ENCODE peak calls at places on chromosomes 7 and 10, in seven cellular contexts. K, X, C, H, I, R and A are unnamed samples.

GRCh38 chr10:49135575-49136313 is 1.9 kb upstream of the FAM170B start:
- DNase-seq in K (no peak), X (peak), C (no peak), H (no peak), I (peak), R (no peak), A (no peak)

GRCh38 chr10:92822964-92823363 is 25.4 kb upstream of the EXOC6 start:
- DNase-seq in K (no peak), X (no peak), C (no peak), H (no peak), I (peak), R (no peak), A (no peak)

GRCh38 chr10:30182191-30183075 is 123.0 kb upstream of the JCAD start:
- DNase-seq in K (peak), X (peak), C (no peak), H (no peak), I (peak), R (peak), A (no peak)

GRCh38 chr7:32890010-32890552 is 1.5 kb downstream of the KBTBD2 start:
- DNase-seq in K (no peak), X (peak), C (no peak), H (no peak), I (peak), R (no peak), A (no peak)

GRCh38 chr10:73759512-73760115 is 15.4 kb downstream of the SEC24C start:
- DNase-seq in K (no peak), X (no peak), C (no peak), H (no peak), I (no peak), R (no peak), A (peak)

GRCh38 chr7:149620961-149621360 is 123.4 kb upstream of the ZNF746 start:
- DNase-seq in K (no peak), X (no peak), C (no peak), H (no peak), I (no peak), R (no peak), A (no peak)

GRCh38 chr10:637771-638195 is 51.7 kb downstream of the DIP2C start:
- DNase-seq in K (no peak), X (no peak), C (no peak), H (no peak), I (no peak), R (no peak), A (no peak)

GRCh38 chr7:115838829-115839228 is 191.7 kb downstream of the TFEC start:
- DNase-seq in K (peak), X (peak), C (no peak), H (no peak), I (peak), R (no peak), A (no peak)

GRCh38 chr7:130180571-130180971 is 24.6 kb downstream of the TMEM209 start:
- DNase-seq in K (no peak), X (peak), C (no peak), H (no peak), I (no peak), R (no peak), A (no peak)

GRCh38 chr10:3074985-3075600 is 7.7 kb downstream of the PFKP start:
- DNase-seq in K (no peak), X (no peak), C (no peak), H (no peak), I (no peak), R (no peak), A (no peak)

GRCh38 chr7:47792521-47793121 is 155.6 kb downstream of the PKD1L1 start:
- DNase-seq in K (no peak), X (peak), C (no peak), H (no peak), I (no peak), R (no peak), A (no peak)

GRCh38 chr7:47794016-47794415 is 154.2 kb downstream of the PKD1L1 start:
- DNase-seq in K (no peak), X (no peak), C (no peak), H (no peak), I (no peak), R (no peak), A (no peak)

GRCh38 chr7:47795631-47796030 is 152.6 kb downstream of the PKD1L1 start:
- DNase-seq in K (peak), X (peak), C (no peak), H (no peak), I (peak), R (no peak), A (no peak)

GRCh38 chr7:47799529-47799928 is 148.7 kb downstream of the PKD1L1 start:
- DNase-seq in K (no peak), X (no peak), C (no peak), H (no peak), I (no peak), R (no peak), A (no peak)

DNA sequence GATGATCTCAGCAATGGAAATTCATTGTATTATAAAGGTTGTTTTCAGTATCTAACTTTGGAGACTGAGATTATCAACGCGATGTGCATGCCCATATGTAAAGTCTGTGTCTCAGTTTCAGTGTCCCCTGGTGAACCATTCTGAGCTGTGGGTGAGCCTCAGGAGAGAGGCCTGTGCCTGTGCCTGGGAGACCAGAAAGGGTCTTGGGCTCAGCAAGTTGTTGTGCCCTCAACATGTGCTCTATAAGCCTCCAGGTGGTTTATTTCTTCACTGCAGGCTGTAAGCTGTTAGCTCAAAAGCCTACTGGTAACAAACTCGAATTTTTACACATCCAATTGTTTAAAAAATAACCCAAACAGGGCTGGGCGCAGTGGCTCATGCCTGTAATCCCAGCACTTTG is 151.9 kb downstream of the PKD1L1 start:
- DNase-seq in K (no peak), X (peak), C (no peak), H (no peak), I (no peak), R (no peak), A (no peak)
- H3K4me3 ChIP-seq in K (no peak), X (peak), C (no peak), H (no peak), I (no peak), R (no peak), A (no peak)

DNA sequence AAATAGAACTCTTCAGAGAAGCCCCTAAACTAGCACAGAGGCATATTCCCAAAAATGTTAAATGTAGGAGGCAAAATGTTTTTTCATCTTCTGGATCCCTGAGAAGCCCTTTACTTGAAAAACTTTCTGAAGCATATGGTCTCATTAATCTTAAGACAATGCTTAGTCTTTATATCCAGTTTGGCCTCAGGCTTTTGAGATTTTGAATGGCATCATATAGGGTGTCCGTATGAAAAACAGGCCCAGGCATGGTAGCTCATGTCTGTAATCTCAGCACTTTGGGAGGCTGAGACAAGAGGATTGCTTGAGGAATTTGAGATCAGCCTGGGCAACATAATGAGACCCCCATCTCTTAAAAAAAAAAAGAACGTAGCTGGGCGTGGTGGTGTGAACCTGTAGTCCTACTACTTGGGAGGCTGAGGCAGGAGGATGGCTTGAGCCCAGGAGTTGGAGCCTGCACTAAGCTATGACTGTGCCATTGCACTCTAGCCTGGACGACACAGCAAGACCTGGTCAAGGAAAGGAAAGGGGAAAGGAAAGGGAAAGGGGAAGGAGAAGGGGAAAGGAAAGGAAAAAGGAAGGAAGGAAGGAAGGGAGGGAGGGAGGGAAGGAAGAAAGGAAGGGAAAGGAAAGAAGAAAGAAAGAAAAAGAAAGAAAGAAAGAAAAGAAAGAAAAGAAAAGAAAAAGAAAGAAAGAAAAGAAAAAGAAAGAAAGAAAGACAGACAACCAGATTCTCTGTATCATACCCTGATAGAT is 119.4 kb downstream of the CDK6 start:
- DNase-seq in K (no peak), X (no peak), C (no peak), H (no peak), I (no peak), R (no peak), A (no peak)
- H3K4me3 ChIP-seq in K (no peak), X (peak), C (peak), H (peak), I (no peak), R (no peak), A (no peak)

GRCh38 chr10:113552723-113553122 is at the start of gene HABP2:
- DNase-seq in K (no peak), X (no peak), C (no peak), H (no peak), I (no peak), R (peak), A (no peak)
- H3K4me3 ChIP-seq in K (no peak), X (no peak), C (no peak), H (no peak), I (no peak), R (no peak), A (no peak)

GRCh38 chr10:132150777-132151176 is 36.0 kb upstream of the DPYSL4 start:
- DNase-seq in K (no peak), X (no peak), C (no peak), H (no peak), I (no peak), R (no peak), A (no peak)
- H3K4me3 ChIP-seq in K (no peak), X (no peak), C (no peak), H (no peak), I (no peak), R (no peak), A (no peak)

GRCh38 chr7:105365541-105366534 is 22.9 kb downstream of the SRPK2 start:
- DNase-seq in K (no peak), X (no peak), C (no peak), H (no peak), I (no peak), R (no peak), A (no peak)

GRCh38 chr7:105367458-105367857 is 21.3 kb downstream of the SRPK2 start:
- DNase-seq in K (no peak), X (no peak), C (no peak), H (no peak), I (no peak), R (no peak), A (no peak)

GRCh38 chr7:105364748-105365147 is 24.0 kb downstream of the SRPK2 start:
- DNase-seq in K (no peak), X (peak), C (no peak), H (no peak), I (no peak), R (no peak), A (no peak)

DNA sequence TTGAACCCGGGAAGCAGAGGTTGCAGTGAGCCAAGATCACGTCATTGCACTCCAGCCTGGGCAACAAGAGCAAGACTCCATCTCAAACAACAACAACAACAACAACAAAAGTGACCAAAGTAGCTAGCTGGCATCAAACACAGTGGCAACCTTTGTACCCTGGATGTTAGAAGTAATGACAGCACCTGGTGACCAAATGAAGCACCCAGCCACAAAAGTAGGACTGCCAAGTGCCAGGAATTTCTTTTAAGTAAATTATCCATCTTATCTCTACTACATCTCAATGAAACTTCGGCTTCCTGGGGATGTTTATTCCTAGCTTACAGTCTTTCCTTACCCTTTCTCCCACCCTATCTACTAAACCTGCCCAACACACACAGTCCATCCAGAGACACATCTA is 18.8 kb downstream of the SRPK2 start:
- DNase-seq in K (no peak), X (no peak), C (no peak), H (no peak), I (no peak), R (no peak), A (no peak)
- H3K4me3 ChIP-seq in K (no peak), X (no peak), C (no peak), H (no peak), I (no peak), R (no peak), A (no peak)

GRCh38 chr10:75740541-75740940 is 309.1 kb downstream of the LRMDA start:
- DNase-seq in K (no peak), X (peak), C (no peak), H (no peak), I (no peak), R (no peak), A (no peak)

GRCh38 chr10:75736889-75737610 is 305.6 kb downstream of the LRMDA start:
- DNase-seq in K (no peak), X (no peak), C (no peak), H (no peak), I (no peak), R (no peak), A (no peak)

GRCh38 chr10:75743231-75743864 is 311.9 kb downstream of the LRMDA start:
- DNase-seq in K (no peak), X (no peak), C (no peak), H (no peak), I (peak), R (no peak), A (no peak)

GRCh38 chr10:75742355-75742754 is 310.9 kb downstream of the LRMDA start:
- DNase-seq in K (no peak), X (no peak), C (no peak), H (no peak), I (no peak), R (no peak), A (no peak)

GRCh38 chr10:75739454-75740143 is 308.2 kb downstream of the LRMDA start:
- DNase-seq in K (no peak), X (no peak), C (no peak), H (no peak), I (no peak), R (no peak), A (no peak)
- H3K4me3 ChIP-seq in K (no peak), X (no peak), C (no peak), H (no peak), I (no peak), R (no peak), A (no peak)

GRCh38 chr10:84254552-84255137 is 9.8 kb downstream of the RGR start:
- DNase-seq in K (no peak), X (no peak), C (no peak), H (no peak), I (no peak), R (no peak), A (no peak)

GRCh38 chr10:84261236-84261635 is 16.4 kb downstream of the RGR start:
- DNase-seq in K (no peak), X (no peak), C (no peak), H (no peak), I (no peak), R (no peak), A (no peak)

GRCh38 chr10:84258034-84258695 is 13.3 kb downstream of the RGR start:
- DNase-seq in K (no peak), X (no peak), C (no peak), H (no peak), I (no peak), R (no peak), A (no peak)

GRCh38 chr10:84256510-84257342 is 11.9 kb downstream of the RGR start:
- DNase-seq in K (no peak), X (peak), C (peak), H (peak), I (peak), R (no peak), A (peak)

DNA sequence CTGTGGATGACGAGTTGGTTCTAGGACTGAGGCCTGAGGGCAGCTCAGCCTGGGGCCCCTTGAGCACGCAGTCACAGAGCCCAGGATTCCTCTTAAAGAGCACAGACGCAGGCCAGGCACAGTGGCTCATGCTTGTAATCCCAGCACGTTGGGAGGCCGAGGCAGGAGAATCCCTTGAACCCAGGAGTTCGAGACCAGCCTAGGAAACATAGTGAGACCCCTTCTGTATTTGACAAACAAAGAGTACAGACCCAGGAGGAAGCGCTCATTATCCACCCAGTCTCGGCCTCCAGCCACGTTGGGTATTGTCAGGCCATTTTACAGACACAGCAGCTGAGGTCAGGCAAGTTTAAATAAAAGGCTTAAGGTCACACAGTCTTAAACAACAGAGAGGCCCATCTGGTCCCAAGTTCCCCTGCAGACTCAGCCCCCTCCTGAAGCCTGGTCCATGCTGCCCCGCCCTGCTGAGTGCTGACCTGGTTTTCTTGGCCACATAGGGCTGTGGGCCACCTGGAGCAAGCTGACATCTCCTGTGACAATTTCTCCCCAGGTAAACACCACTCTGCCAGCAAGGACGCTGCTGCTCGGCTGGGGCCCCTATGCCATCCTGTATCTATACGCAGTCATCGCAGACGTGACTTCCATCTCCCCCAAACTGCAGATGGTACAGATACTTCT is 12.6 kb downstream of the RGR start:
- DNase-seq in K (no peak), X (no peak), C (no peak), H (no peak), I (no peak), R (no peak), A (no peak)
- H3K4me3 ChIP-seq in K (no peak), X (peak), C (no peak), H (no peak), I (no peak), R (no peak), A (no peak)

GRCh38 chr10:101843032-101843991 is at the start of gene KCNIP2:
- DNase-seq in K (no peak), X (no peak), C (peak), H (no peak), I (no peak), R (no peak), A (peak)
- H3K4me3 ChIP-seq in K (no peak), X (no peak), C (peak), H (no peak), I (no peak), R (no peak), A (peak)

GRCh38 chr10:89086801-89087513 is 96.4 kb downstream of the FAS start:
- DNase-seq in K (peak), X (peak), C (peak), H (peak), I (peak), R (no peak), A (no peak)
- H3K4me3 ChIP-seq in K (peak), X (peak), C (peak), H (peak), I (no peak), R (no peak), A (no peak)

GRCh38 chr7:151141281-151141854 is 26.1 kb downstream of the GBX1 start:
- DNase-seq in K (no peak), X (no peak), C (no peak), H (no peak), I (no peak), R (no peak), A (no peak)

GRCh38 chr7:151142686-151143040 is 24.8 kb downstream of the GBX1 start:
- DNase-seq in K (no peak), X (no peak), C (no peak), H (peak), I (no peak), R (no peak), A (no peak)

GRCh38 chr7:151140826-151141225 is 26.7 kb downstream of the GBX1 start:
- DNase-seq in K (no peak), X (no peak), C (no peak), H (no peak), I (no peak), R (no peak), A (no peak)

GRCh38 chr7:151141855-151142685 is 25.4 kb downstream of the GBX1 start:
- DNase-seq in K (no peak), X (no peak), C (no peak), H (peak), I (no peak), R (no peak), A (no peak)

GRCh38 chr7:151143261-151144015 is 24.1 kb downstream of the GBX1 start:
- DNase-seq in K (no peak), X (no peak), C (no peak), H (peak), I (peak), R (no peak), A (no peak)
- H3K4me3 ChIP-seq in K (no peak), X (no peak), C (no peak), H (no peak), I (no peak), R (no peak), A (no peak)